ENCODE peak calls at places on chromosomes 6 and 20, in seven cellular contexts. M is HEK293T, A is fibroblast of the aortic adventitia, U is amniotic stem cell, K is hippocampal formation, R is NCI-H1436 treated with DMSO at 0.1 percent for 48 hours, Y is Right ventricle myocardium superior. V is an unnamed sample.

GRCh38 chr20:35768731-35769664 is 2.8 kb upstream of the PHF20 start:
- DNase-seq in M (peak; percentile 32), A (peak; percentile 99), U (peak; percentile 90), K (peak; percentile 73), R (peak; percentile 33), Y (peak; percentile 98), V (peak; percentile 92)

GRCh38 chr6:21710908-21711627 is 117.5 kb downstream of the SOX4 start:
- DNase-seq in M (no peak), A (no peak), U (no peak), K (no peak), R (no peak), Y (no peak), V (no peak)

GRCh38 chr20:51661609-51662178 is 106.5 kb downstream of the ATP9A start:
- DNase-seq in M (no peak), A (peak; percentile 52), U (no peak), K (no peak), R (no peak), Y (no peak), V (no peak)

GRCh38 chr6:152462716-152463115 is 174.4 kb downstream of the SYNE1 start:
- DNase-seq in M (no peak), A (no peak), U (no peak), K (no peak), R (no peak), Y (no peak), V (no peak)

GRCh38 chr6:41698350-41698781 is 37.0 kb downstream of the TFEB start:
- DNase-seq in M (no peak), A (peak; percentile 79), U (peak; percentile 82), K (no peak), R (no peak), Y (peak; percentile 23), V (no peak)

GRCh38 chr20:9949563-9949962 is 85.2 kb upstream of the ANKEF1 start:
- DNase-seq in M (no peak), A (peak; percentile 8), U (no peak), K (no peak), R (no peak), Y (no peak), V (no peak)

GRCh38 chr20:9348746-9349145 is 165.6 kb upstream of the LAMP5 start:
- DNase-seq in M (no peak), A (no peak), U (no peak), K (no peak), R (no peak), Y (no peak), V (no peak)

GRCh38 chr6:132490024-132490423 is 22.9 kb downstream of the STX7 start:
- DNase-seq in M (no peak), A (peak; percentile 29), U (no peak), K (peak; percentile 28), R (no peak), Y (no peak), V (no peak)

GRCh38 chr6:56387621-56388413 is 140.4 kb upstream of the COL21A1 start:
- DNase-seq in M (no peak), A (peak; percentile 59), U (no peak), K (no peak), R (no peak), Y (no peak), V (no peak)

GRCh38 chr6:111260570-111261298 is 173.4 kb downstream of the SLC16A10 start:
- DNase-seq in M (no peak), A (no peak), U (no peak), K (no peak), R (no peak), Y (no peak), V (no peak)

GRCh38 chr6:19035454-19035853 is 648.3 kb downstream of the RNF144B start:
- DNase-seq in M (no peak), A (no peak), U (no peak), K (no peak), R (no peak), Y (no peak), V (no peak)

GRCh38 chr6:108468346-108468745 is 92.4 kb upstream of the FOXO3 start:
- DNase-seq in M (no peak), A (no peak), U (no peak), K (no peak), R (no peak), Y (no peak), V (no peak)

GRCh38 chr6:90187437-90188049 is 109.1 kb downstream of the BACH2 start:
- DNase-seq in M (peak; percentile 33), A (no peak), U (no peak), K (no peak), R (no peak), Y (no peak), V (no peak)

GRCh38 chr6:152734630-152735029 is 16.0 kb upstream of the VIP start:
- DNase-seq in M (no peak), A (no peak), U (no peak), K (no peak), R (no peak), Y (no peak), V (no peak)

GRCh38 chr6:34146801-34147592 is 1.1 kb upstream of the GRM4 start:
- DNase-seq in M (no peak), A (peak; percentile 30), U (no peak), K (no peak), R (no peak), Y (peak; percentile 6), V (no peak)

GRCh38 chr6:74408844-74409243 is 712.8 kb downstream of the CD109 start:
- DNase-seq in M (no peak), A (peak; percentile 3), U (no peak), K (no peak), R (no peak), Y (no peak), V (no peak)

GRCh38 chr20:46113071-46113470 is 5.0 kb upstream of the CD40 start:
- DNase-seq in M (no peak), A (no peak), U (no peak), K (no peak), R (no peak), Y (no peak), V (no peak)

GRCh38 chr6:22079788-22080187 is 217.0 kb downstream of the PRL start:
- DNase-seq in M (no peak), A (peak; percentile 76), U (no peak), K (no peak), R (no peak), Y (peak; percentile 41), V (no peak)

GRCh38 chr20:9172908-9173307 is 104.0 kb downstream of the PLCB4 start:
- DNase-seq in M (no peak), A (peak; percentile 22), U (no peak), K (no peak), R (no peak), Y (no peak), V (no peak)

GRCh38 chr6:131029661-131030297 is 33.3 kb downstream of the EPB41L2 start:
- DNase-seq in M (no peak), A (no peak), U (peak; percentile 13), K (no peak), R (no peak), Y (no peak), V (peak; percentile 29)

GRCh38 chr6:169398342-169399105 is 144.9 kb upstream of the THBS2 start:
- DNase-seq in M (no peak), A (peak; percentile 32), U (no peak), K (no peak), R (no peak), Y (no peak), V (no peak)

GRCh38 chr20:53763707-53764415 is 170.2 kb upstream of the ZNF217 start:
- DNase-seq in M (no peak), A (peak; percentile 61), U (no peak), K (no peak), R (no peak), Y (no peak), V (peak; percentile 53)

GRCh38 chr6:32842690-32843089 is 1.2 kb downstream of the PSMB8 start:
- DNase-seq in M (no peak), A (no peak), U (no peak), K (no peak), R (no peak), Y (no peak), V (no peak)

GRCh38 chr6:116278853-116279231 is 888 bp downstream of the TSPYL1 start:
- DNase-seq in M (no peak), A (peak; percentile 59), U (no peak), K (no peak), R (no peak), Y (peak; percentile 71), V (no peak)

GRCh38 chr6:47307362-47308222 is 2.1 kb downstream of the TNFRSF21 start:
- DNase-seq in M (no peak), A (no peak), U (no peak), K (no peak), R (no peak), Y (no peak), V (no peak)

V was measured in iPS-NIHi11.